ENCODE peak calls at places on chromosomes 7 and 10, in ten cellular contexts. One of them, this sample, is unnamed.

GRCh38 chr10:19204239-19204917 is 155.8 kb downstream of the MALRD1 start:
- DNase-seq in astrocyte: peak
- DNase-seq in GM23338: no peak
- DNase-seq in trophoblast cell: no peak
- DNase-seq in OCI-LY7: no peak
- DNase-seq in IMR-90: peak
- DNase-seq in mammary epithelial cell: no peak
- DNase-seq in fibroblast of lung: no peak
- DNase-seq in hepatocyte: no peak
- DNase-seq in H1: no peak
- DNase-seq in this sample: no peak

GRCh38 chr7:70487526-70488285 is 644.2 kb upstream of the GALNT17 start:
- DNase-seq in astrocyte: no peak
- DNase-seq in GM23338: no peak
- DNase-seq in trophoblast cell: no peak
- DNase-seq in OCI-LY7: no peak
- DNase-seq in IMR-90: no peak
- DNase-seq in mammary epithelial cell: no peak
- DNase-seq in fibroblast of lung: no peak
- DNase-seq in hepatocyte: no peak
- DNase-seq in H1: no peak
- DNase-seq in this sample: no peak

GRCh38 chr10:47453435-47454293 is 30.3 kb downstream of the ANXA8 start:
- DNase-seq in astrocyte: no peak
- DNase-seq in GM23338: no peak
- DNase-seq in trophoblast cell: no peak
- DNase-seq in OCI-LY7: no peak
- DNase-seq in IMR-90: no peak
- DNase-seq in mammary epithelial cell: no peak
- DNase-seq in fibroblast of lung: no peak
- DNase-seq in hepatocyte: no peak
- DNase-seq in H1: no peak
- DNase-seq in this sample: no peak

GRCh38 chr10:22317121-22317370 is 858 bp downstream of the COMMD3 start:
- DNase-seq in astrocyte: no peak
- DNase-seq in GM23338: no peak
- DNase-seq in trophoblast cell: no peak
- DNase-seq in OCI-LY7: no peak
- DNase-seq in IMR-90: no peak
- DNase-seq in mammary epithelial cell: no peak
- DNase-seq in fibroblast of lung: no peak
- DNase-seq in hepatocyte: no peak
- DNase-seq in H1: no peak
- DNase-seq in this sample: no peak

GRCh38 chr7:26286157-26286556 is 5.5 kb upstream of the SNX10 start:
- DNase-seq in astrocyte: no peak
- DNase-seq in GM23338: no peak
- DNase-seq in trophoblast cell: no peak
- DNase-seq in OCI-LY7: no peak
- DNase-seq in IMR-90: no peak
- DNase-seq in mammary epithelial cell: no peak
- DNase-seq in fibroblast of lung: no peak
- DNase-seq in hepatocyte: no peak
- DNase-seq in H1: no peak
- DNase-seq in this sample: no peak

GRCh38 chr10:116766241-116767198 is 24.2 kb upstream of the HSPA12A start:
- DNase-seq in astrocyte: no peak
- DNase-seq in GM23338: peak
- DNase-seq in trophoblast cell: no peak
- DNase-seq in OCI-LY7: no peak
- DNase-seq in IMR-90: no peak
- DNase-seq in mammary epithelial cell: no peak
- DNase-seq in fibroblast of lung: no peak
- DNase-seq in hepatocyte: no peak
- DNase-seq in H1: no peak
- DNase-seq in this sample: no peak

GRCh38 chr7:107850671-107851070 is 40.3 kb upstream of the DLD start:
- DNase-seq in astrocyte: no peak
- DNase-seq in GM23338: no peak
- DNase-seq in trophoblast cell: no peak
- DNase-seq in OCI-LY7: no peak
- DNase-seq in IMR-90: no peak
- DNase-seq in mammary epithelial cell: no peak
- DNase-seq in fibroblast of lung: peak
- DNase-seq in hepatocyte: peak
- DNase-seq in H1: no peak
- DNase-seq in this sample: no peak

GRCh38 chr7:70668606-70669358 is 463.2 kb upstream of the GALNT17 start:
- DNase-seq in astrocyte: no peak
- DNase-seq in GM23338: peak
- DNase-seq in trophoblast cell: no peak
- DNase-seq in OCI-LY7: no peak
- DNase-seq in IMR-90: no peak
- DNase-seq in mammary epithelial cell: peak
- DNase-seq in fibroblast of lung: no peak
- DNase-seq in hepatocyte: no peak
- DNase-seq in H1: no peak
- DNase-seq in this sample: peak

GRCh38 chr10:73956476-73957338 is 41.2 kb upstream of the VCL start:
- DNase-seq in astrocyte: peak
- DNase-seq in GM23338: peak
- DNase-seq in trophoblast cell: no peak
- DNase-seq in OCI-LY7: peak
- DNase-seq in IMR-90: peak
- DNase-seq in mammary epithelial cell: peak
- DNase-seq in fibroblast of lung: peak
- DNase-seq in hepatocyte: no peak
- DNase-seq in H1: no peak
- DNase-seq in this sample: no peak

GRCh38 chr7:95527776-95528250 is 42.1 kb downstream of the ASB4 start:
- DNase-seq in astrocyte: no peak
- DNase-seq in GM23338: peak
- DNase-seq in trophoblast cell: no peak
- DNase-seq in OCI-LY7: no peak
- DNase-seq in IMR-90: no peak
- DNase-seq in mammary epithelial cell: no peak
- DNase-seq in fibroblast of lung: no peak
- DNase-seq in hepatocyte: no peak
- DNase-seq in H1: no peak
- DNase-seq in this sample: no peak

GRCh38 chr10:6108631-6109443 is 20.0 kb downstream of the RBM17 start:
- DNase-seq in astrocyte: peak
- DNase-seq in GM23338: peak
- DNase-seq in trophoblast cell: no peak
- DNase-seq in OCI-LY7: peak
- DNase-seq in IMR-90: peak
- DNase-seq in mammary epithelial cell: peak
- DNase-seq in fibroblast of lung: peak
- DNase-seq in hepatocyte: peak
- DNase-seq in H1: no peak
- DNase-seq in this sample: no peak

GRCh38 chr7:69843653-69844052 is 245.4 kb downstream of the AUTS2 start:
- DNase-seq in astrocyte: no peak
- DNase-seq in GM23338: no peak
- DNase-seq in trophoblast cell: no peak
- DNase-seq in OCI-LY7: peak
- DNase-seq in IMR-90: no peak
- DNase-seq in mammary epithelial cell: no peak
- DNase-seq in fibroblast of lung: no peak
- DNase-seq in hepatocyte: no peak
- DNase-seq in H1: no peak
- DNase-seq in this sample: no peak

GRCh38 chr10:77744249-77744648 is 106.6 kb upstream of the KCNMA1 start:
- DNase-seq in astrocyte: no peak
- DNase-seq in GM23338: no peak
- DNase-seq in trophoblast cell: peak
- DNase-seq in OCI-LY7: no peak
- DNase-seq in IMR-90: no peak
- DNase-seq in mammary epithelial cell: peak
- DNase-seq in fibroblast of lung: no peak
- DNase-seq in hepatocyte: no peak
- DNase-seq in H1: no peak
- DNase-seq in this sample: peak

GRCh38 chr10:51079766-51080165 is 5.5 kb downstream of the PRKG1 start:
- DNase-seq in astrocyte: no peak
- DNase-seq in GM23338: peak
- DNase-seq in trophoblast cell: no peak
- DNase-seq in OCI-LY7: no peak
- DNase-seq in IMR-90: no peak
- DNase-seq in mammary epithelial cell: no peak
- DNase-seq in fibroblast of lung: no peak
- DNase-seq in hepatocyte: no peak
- DNase-seq in H1: no peak
- DNase-seq in this sample: no peak

GRCh38 chr10:51082857-51083256 is 8.6 kb downstream of the PRKG1 start:
- DNase-seq in astrocyte: no peak
- DNase-seq in GM23338: peak
- DNase-seq in trophoblast cell: no peak
- DNase-seq in OCI-LY7: no peak
- DNase-seq in IMR-90: no peak
- DNase-seq in mammary epithelial cell: no peak
- DNase-seq in fibroblast of lung: no peak
- DNase-seq in hepatocyte: no peak
- DNase-seq in H1: no peak
- DNase-seq in this sample: no peak

GRCh38 chr10:51086695-51087094 is 12.4 kb downstream of the PRKG1 start:
- DNase-seq in astrocyte: no peak
- DNase-seq in GM23338: no peak
- DNase-seq in trophoblast cell: no peak
- DNase-seq in OCI-LY7: no peak
- DNase-seq in IMR-90: no peak
- DNase-seq in mammary epithelial cell: no peak
- DNase-seq in fibroblast of lung: no peak
- DNase-seq in hepatocyte: no peak
- DNase-seq in H1: no peak
- DNase-seq in this sample: no peak

GRCh38 chr10:51085204-51085603 is 10.9 kb downstream of the PRKG1 start:
- DNase-seq in astrocyte: no peak
- DNase-seq in GM23338: no peak
- DNase-seq in trophoblast cell: no peak
- DNase-seq in OCI-LY7: no peak
- DNase-seq in IMR-90: no peak
- DNase-seq in mammary epithelial cell: no peak
- DNase-seq in fibroblast of lung: no peak
- DNase-seq in hepatocyte: no peak
- DNase-seq in H1: no peak
- DNase-seq in this sample: no peak

DNA sequence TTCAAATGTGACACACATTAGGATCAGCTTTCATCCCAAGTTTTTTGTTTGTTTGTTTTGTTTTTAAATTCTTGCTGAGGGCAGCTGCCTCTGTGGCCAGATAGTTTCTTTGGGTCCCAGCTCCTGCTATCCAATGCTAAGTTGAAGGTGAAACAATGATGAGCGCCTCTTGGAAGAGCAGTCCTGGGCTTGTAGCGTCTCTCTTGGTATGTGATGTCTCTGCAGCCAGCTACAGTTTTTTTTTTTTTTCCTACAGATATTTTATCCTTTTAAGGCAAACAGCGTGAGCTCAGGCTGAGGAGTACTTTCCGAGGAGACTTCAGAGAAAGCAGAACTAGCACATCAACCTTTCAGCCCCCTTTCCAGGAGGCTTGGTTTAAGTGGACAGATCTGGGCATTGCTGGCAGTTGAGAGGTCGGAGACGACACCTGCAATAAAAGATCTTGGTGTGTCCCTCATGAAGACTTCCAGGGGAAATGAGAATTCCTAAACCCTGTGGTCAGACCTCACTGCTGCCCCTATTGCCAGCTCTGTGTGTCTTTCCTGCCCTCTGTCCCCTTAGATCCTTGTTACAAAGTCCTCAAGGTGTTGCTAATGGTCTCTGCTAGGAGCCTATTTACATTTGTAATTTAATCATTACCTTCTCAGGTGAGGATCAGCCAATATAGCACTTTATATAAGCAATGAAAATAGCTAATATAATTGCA is 9.1 kb downstream of the PRKG1 start:
- DNase-seq in astrocyte: no peak
- DNase-seq in GM23338: peak
- DNase-seq in trophoblast cell: no peak
- DNase-seq in OCI-LY7: no peak
- DNase-seq in IMR-90: peak
- DNase-seq in mammary epithelial cell: no peak
- DNase-seq in fibroblast of lung: peak
- DNase-seq in hepatocyte: peak
- DNase-seq in H1: peak
- DNase-seq in this sample: no peak
- H2AFZ ChIP-seq in astrocyte: no peak
- H2AFZ ChIP-seq in GM23338: no peak
- H2AFZ ChIP-seq in trophoblast cell: no peak
- H2AFZ ChIP-seq in OCI-LY7: no peak
- H2AFZ ChIP-seq in IMR-90: peak
- H2AFZ ChIP-seq in mammary epithelial cell: no peak
- H2AFZ ChIP-seq in fibroblast of lung: no peak
- H2AFZ ChIP-seq in hepatocyte: peak
- H2AFZ ChIP-seq in H1: no peak
- H2AFZ ChIP-seq in this sample: no peak

DNA sequence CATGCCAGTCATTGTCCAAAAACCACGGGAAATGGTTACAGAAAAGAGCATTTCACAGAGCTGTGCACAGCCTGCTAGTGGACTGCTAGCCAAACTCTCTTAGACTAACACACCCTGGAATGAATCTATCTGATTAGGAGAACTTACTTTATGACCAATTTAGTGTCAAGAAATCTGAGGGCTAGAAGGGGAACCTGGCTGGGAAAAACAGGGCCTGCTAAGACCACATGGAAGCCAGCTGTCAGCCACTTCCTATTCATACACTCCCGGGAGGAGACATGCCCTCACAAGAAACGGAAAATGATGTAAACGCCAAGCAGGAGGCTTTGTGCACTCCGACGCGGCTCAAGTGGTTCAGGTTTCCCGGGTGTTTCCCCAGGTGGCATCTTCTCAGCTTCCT is 54.8 kb downstream of the MPP7 start:
- DNase-seq in astrocyte: peak
- DNase-seq in GM23338: no peak
- DNase-seq in trophoblast cell: no peak
- DNase-seq in OCI-LY7: no peak
- DNase-seq in IMR-90: peak
- DNase-seq in mammary epithelial cell: peak
- DNase-seq in fibroblast of lung: peak
- DNase-seq in hepatocyte: no peak
- DNase-seq in H1: no peak
- DNase-seq in this sample: no peak
- H2AFZ ChIP-seq in astrocyte: no peak
- H2AFZ ChIP-seq in GM23338: no peak
- H2AFZ ChIP-seq in trophoblast cell: no peak
- H2AFZ ChIP-seq in OCI-LY7: no peak
- H2AFZ ChIP-seq in IMR-90: no peak
- H2AFZ ChIP-seq in mammary epithelial cell: peak
- H2AFZ ChIP-seq in fibroblast of lung: no peak
- H2AFZ ChIP-seq in hepatocyte: no peak
- H2AFZ ChIP-seq in H1: no peak
- H2AFZ ChIP-seq in this sample: peak

GRCh38 chr10:128914681-128915080 is 552.4 kb upstream of the MGMT start:
- DNase-seq in astrocyte: no peak
- DNase-seq in GM23338: no peak
- DNase-seq in trophoblast cell: no peak
- DNase-seq in OCI-LY7: no peak
- DNase-seq in IMR-90: no peak
- DNase-seq in mammary epithelial cell: no peak
- DNase-seq in fibroblast of lung: no peak
- DNase-seq in hepatocyte: no peak
- DNase-seq in H1: no peak
- DNase-seq in this sample: peak
- H2AFZ ChIP-seq in astrocyte: no peak
- H2AFZ ChIP-seq in GM23338: no peak
- H2AFZ ChIP-seq in trophoblast cell: no peak
- H2AFZ ChIP-seq in OCI-LY7: no peak
- H2AFZ ChIP-seq in IMR-90: no peak
- H2AFZ ChIP-seq in mammary epithelial cell: no peak
- H2AFZ ChIP-seq in fibroblast of lung: no peak
- H2AFZ ChIP-seq in hepatocyte: no peak
- H2AFZ ChIP-seq in H1: no peak
- H2AFZ ChIP-seq in this sample: peak

GRCh38 chr10:100996678-100997363 is 2.8 kb upstream of the LZTS2 start:
- DNase-seq in astrocyte: no peak
- DNase-seq in GM23338: peak
- DNase-seq in trophoblast cell: peak
- DNase-seq in OCI-LY7: peak
- DNase-seq in IMR-90: no peak
- DNase-seq in mammary epithelial cell: peak
- DNase-seq in fibroblast of lung: no peak
- DNase-seq in hepatocyte: peak
- DNase-seq in H1: peak
- DNase-seq in this sample: no peak
- H2AFZ ChIP-seq in astrocyte: peak
- H2AFZ ChIP-seq in GM23338: peak
- H2AFZ ChIP-seq in trophoblast cell: peak
- H2AFZ ChIP-seq in OCI-LY7: peak
- H2AFZ ChIP-seq in IMR-90: peak
- H2AFZ ChIP-seq in mammary epithelial cell: peak
- H2AFZ ChIP-seq in fibroblast of lung: peak
- H2AFZ ChIP-seq in hepatocyte: peak
- H2AFZ ChIP-seq in H1: peak
- H2AFZ ChIP-seq in this sample: peak